ENCODE peak calls at places on chromosomes 13 and 19, in seven cellular contexts. N is breast epithelium, U is vagina, Z is endothelial cell of umbilical vein, T is SK-N-MC, Y is stomach, H is H1. L is an unnamed sample.

GRCh38 chr13:36919833-36920611 is at the start of gene SMAD9:
- DNase-seq in N (peak), U (no peak), Z (peak), T (no peak), Y (peak), H (peak), L (peak)

GRCh38 chr13:83618966-83619365 is 263.3 kb downstream of the SLITRK1 start:
- DNase-seq in N (no peak), U (no peak), Z (no peak), T (no peak), Y (no peak), H (no peak), L (no peak)

GRCh38 chr19:55362174-55362989 is 678 bp downstream of the GARIN5B start:
- DNase-seq in N (no peak), U (no peak), Z (no peak), T (no peak), Y (no peak), H (no peak), L (no peak)

GRCh38 chr19:46629546-46630025 is 4.7 kb upstream of the PTGIR start:
- DNase-seq in N (no peak), U (no peak), Z (peak), T (no peak), Y (peak), H (no peak), L (no peak)

GRCh38 chr13:36029171-36029570 is 102.0 kb downstream of the DCLK1 start:
- DNase-seq in N (no peak), U (no peak), Z (no peak), T (no peak), Y (no peak), H (no peak), L (no peak)

GRCh38 chr19:49488863-49489537 is 1.6 kb downstream of the RPL13A start:
- DNase-seq in N (no peak), U (no peak), Z (no peak), T (no peak), Y (no peak), H (no peak), L (no peak)

GRCh38 chr19:7679017-7679720 is 1.5 kb upstream of the TRAPPC5 start:
- DNase-seq in N (no peak), U (no peak), Z (no peak), T (no peak), Y (no peak), H (no peak), L (peak)

GRCh38 chr13:23458972-23459371 is 25.5 kb upstream of the SACS start:
- DNase-seq in N (no peak), U (no peak), Z (no peak), T (no peak), Y (no peak), H (no peak), L (no peak)

GRCh38 chr19:17841810-17842662 is 5.7 kb downstream of the JAK3 start:
- DNase-seq in N (peak), U (no peak), Z (peak), T (peak), Y (peak), H (peak), L (peak)

GRCh38 chr19:29671393-29672076 is 6.3 kb downstream of the PLEKHF1 start:
- DNase-seq in N (peak), U (no peak), Z (peak), T (no peak), Y (peak), H (no peak), L (peak)

GRCh38 chr13:61148691-61149332 is 266.8 kb downstream of the PCDH20 start:
- DNase-seq in N (no peak), U (no peak), Z (no peak), T (no peak), Y (no peak), H (no peak), L (no peak)

GRCh38 chr13:75481176-75482069 is 546 bp downstream of the TBC1D4 start:
- DNase-seq in N (no peak), U (no peak), Z (peak), T (no peak), Y (peak), H (peak), L (peak)

GRCh38 chr19:18274776-18275356 is 614 bp upstream of the IQCN start:
- DNase-seq in N (peak), U (no peak), Z (peak), T (no peak), Y (peak), H (no peak), L (peak)

GRCh38 chr19:19285723-19286122 is 12.6 kb upstream of the TM6SF2 start:
- DNase-seq in N (no peak), U (no peak), Z (no peak), T (no peak), Y (no peak), H (no peak), L (no peak)

GRCh38 chr19:14507704-14508246 is 10.4 kb downstream of the DNAJB1 start:
- DNase-seq in N (no peak), U (no peak), Z (peak), T (no peak), Y (no peak), H (no peak), L (no peak)

GRCh38 chr13:77918391-77919261 is at the start of gene EDNRB:
- DNase-seq in N (no peak), U (no peak), Z (peak), T (no peak), Y (peak), H (peak), L (peak)

GRCh38 chr19:15129856-15130580 is 22.8 kb downstream of the SYDE1 start:
- DNase-seq in N (peak), U (no peak), Z (no peak), T (no peak), Y (no peak), H (no peak), L (no peak)

GRCh38 chr19:19170053-19170945 is at the start of gene MEF2B:
- DNase-seq in N (peak), U (no peak), Z (peak), T (no peak), Y (peak), H (peak), L (peak)

GRCh38 chr19:19171821-19172532 is 1.9 kb upstream of the MEF2B start:
- DNase-seq in N (no peak), U (no peak), Z (no peak), T (no peak), Y (no peak), H (no peak), L (no peak)

GRCh38 chr13:92842145-92842544 is 384.5 kb upstream of the GPC6 start:
- DNase-seq in N (no peak), U (no peak), Z (no peak), T (no peak), Y (no peak), H (no peak), L (no peak)

GRCh38 chr13:94329754-94330551 is 149.5 kb downstream of the DCT start:
- DNase-seq in N (no peak), U (peak), Z (peak), T (peak), Y (no peak), H (no peak), L (no peak)

GRCh38 chr13:43185206-43185605 is 161.8 kb downstream of the DNAJC15 start:
- DNase-seq in N (no peak), U (no peak), Z (no peak), T (no peak), Y (no peak), H (no peak), L (no peak)

GRCh38 chr13:102643656-102644055 is 46.9 kb downstream of the TPP2 start:
- DNase-seq in N (no peak), U (no peak), Z (no peak), T (no peak), Y (no peak), H (no peak), L (no peak)

GRCh38 chr13:71242191-71242590 is 624.8 kb downstream of the DACH1 start:
- DNase-seq in N (no peak), U (no peak), Z (peak), T (no peak), Y (no peak), H (no peak), L (no peak)

GRCh38 chr13:107458269-107458668 is 757.1 kb downstream of the LIG4 start:
- DNase-seq in N (no peak), U (no peak), Z (no peak), T (no peak), Y (no peak), H (no peak), L (no peak)

GRCh38 chr13:77016888-77017623 is 9.9 kb downstream of the FBXL3 start:
- DNase-seq in N (no peak), U (no peak), Z (no peak), T (no peak), Y (no peak), H (no peak), L (no peak)

GRCh38 chr19:55352040-55352439 is 2.5 kb downstream of the COX6B2 start:
- DNase-seq in N (no peak), U (no peak), Z (no peak), T (no peak), Y (no peak), H (no peak), L (no peak)

GRCh38 chr19:13082192-13083007 is 20.3 kb downstream of the LYL1 start:
- DNase-seq in N (no peak), U (no peak), Z (peak), T (no peak), Y (no peak), H (no peak), L (no peak)

GRCh38 chr13:25977216-25977615 is 74.6 kb downstream of the SHISA2 start:
- DNase-seq in N (no peak), U (no peak), Z (peak), T (no peak), Y (no peak), H (peak), L (no peak)

GRCh38 chr13:90839061-90839460 is 508.4 kb upstream of the MIR17HG start:
- DNase-seq in N (no peak), U (no peak), Z (no peak), T (no peak), Y (no peak), H (no peak), L (no peak)

GRCh38 chr13:49303533-49304252 is 56.0 kb downstream of the CDADC1 start:
- DNase-seq in N (peak), U (peak), Z (peak), T (no peak), Y (peak), H (no peak), L (no peak)

GRCh38 chr19:14146789-14147216 is 10.4 kb upstream of the ASF1B start:
- DNase-seq in N (peak), U (no peak), Z (no peak), T (no peak), Y (no peak), H (no peak), L (no peak)

GRCh38 chr19:18208098-18208951 is 4.5 kb upstream of the RAB3A start:
- DNase-seq in N (no peak), U (no peak), Z (peak), T (no peak), Y (no peak), H (peak), L (peak)

GRCh38 chr13:22517544-22517943 is 663.2 kb upstream of the SGCG start:
- DNase-seq in N (no peak), U (no peak), Z (no peak), T (no peak), Y (no peak), H (no peak), L (no peak)

GRCh38 chr19:788821-789472 is 8.3 kb upstream of the PTBP1 start:
- DNase-seq in N (no peak), U (no peak), Z (no peak), T (no peak), Y (no peak), H (peak), L (no peak)

GRCh38 chr19:35153701-35154534 is 617 bp upstream of the FXYD5 start:
- DNase-seq in N (no peak), U (no peak), Z (peak), T (no peak), Y (peak), H (peak), L (peak)
- TF ChIP-seq POLR2AphosphoS5 in N (no peak), U (no peak), Z (no peak), T (no peak), Y (no peak), H (no peak), L (no peak)

GRCh38 chr13:20823071-20823470 is 49.3 kb upstream of the EEF1AKMT1 start:
- DNase-seq in N (no peak), U (no peak), Z (no peak), T (no peak), Y (no peak), H (no peak), L (no peak)

GRCh38 chr13:20826301-20826700 is 52.5 kb upstream of the EEF1AKMT1 start:
- DNase-seq in N (no peak), U (no peak), Z (no peak), T (no peak), Y (no peak), H (no peak), L (no peak)

GRCh38 chr13:20826810-20827560 is 53.2 kb upstream of the EEF1AKMT1 start:
- DNase-seq in N (no peak), U (no peak), Z (no peak), T (no peak), Y (no peak), H (no peak), L (no peak)

GRCh38 chr13:20825476-20825875 is 51.7 kb upstream of the EEF1AKMT1 start:
- DNase-seq in N (no peak), U (no peak), Z (peak), T (no peak), Y (no peak), H (no peak), L (no peak)

DNA sequence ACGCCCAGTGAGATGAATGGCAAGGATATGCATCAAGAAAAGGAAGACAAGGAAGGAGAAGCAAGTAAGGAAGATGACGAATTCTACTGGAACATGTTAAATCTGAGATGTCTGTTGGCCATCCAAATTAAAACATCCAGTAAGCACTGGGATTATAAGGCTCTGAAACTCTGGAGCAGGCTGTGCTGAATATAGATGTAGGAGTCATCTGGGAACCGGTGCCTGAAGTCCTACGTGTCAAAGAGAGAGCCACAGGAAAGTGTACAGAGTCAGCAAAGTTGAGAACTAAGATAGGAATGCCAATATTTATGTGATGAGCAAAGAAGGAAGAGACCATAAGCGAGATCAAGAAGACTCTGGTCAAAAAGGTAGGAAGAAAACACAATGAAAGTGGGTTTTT is 51.0 kb upstream of the EEF1AKMT1 start:
- DNase-seq in N (no peak), U (no peak), Z (no peak), T (no peak), Y (no peak), H (no peak), L (no peak)
- TF ChIP-seq POLR2AphosphoS5 in N (no peak), U (no peak), Z (no peak), T (no peak), Y (peak), H (no peak), L (no peak)

GRCh38 chr13:113324336-113324882 is 27.4 kb downstream of the LAMP1 start:
- DNase-seq in N (no peak), U (no peak), Z (no peak), T (no peak), Y (no peak), H (no peak), L (no peak)
- TF ChIP-seq POLR2AphosphoS5 in N (no peak), U (no peak), Z (no peak), T (no peak), Y (no peak), H (peak), L (no peak)

GRCh38 chr19:30890033-30890432 is 459.2 kb downstream of the TSHZ3 start:
- DNase-seq in N (no peak), U (no peak), Z (no peak), T (no peak), Y (no peak), H (no peak), L (no peak)
- TF ChIP-seq POLR2AphosphoS5 in N (no peak), U (no peak), Z (no peak), T (no peak), Y (no peak), H (no peak), L (no peak)

GRCh38 chr19:2462635-2463421 is 6.1 kb upstream of the LMNB2 start:
- DNase-seq in N (peak), U (no peak), Z (peak), T (peak), Y (peak), H (peak), L (peak)
- TF ChIP-seq POLR2AphosphoS5 in N (peak), U (peak), Z (peak), T (peak), Y (peak), H (no peak), L (no peak)

GRCh38 chr19:27905074-27905473 is 1307.9 kb downstream of the UQCRFS1 start:
- DNase-seq in N (no peak), U (no peak), Z (no peak), T (no peak), Y (no peak), H (no peak), L (no peak)

GRCh38 chr19:27911122-27911898 is 1301.6 kb downstream of the UQCRFS1 start:
- DNase-seq in N (no peak), U (no peak), Z (no peak), T (no peak), Y (no peak), H (no peak), L (no peak)

GRCh38 chr19:27906081-27906480 is 1306.9 kb downstream of the UQCRFS1 start:
- DNase-seq in N (peak), U (no peak), Z (no peak), T (no peak), Y (no peak), H (no peak), L (no peak)

GRCh38 chr19:27909861-27910260 is 1303.1 kb downstream of the UQCRFS1 start:
- DNase-seq in N (no peak), U (no peak), Z (no peak), T (no peak), Y (no peak), H (no peak), L (no peak)

DNA sequence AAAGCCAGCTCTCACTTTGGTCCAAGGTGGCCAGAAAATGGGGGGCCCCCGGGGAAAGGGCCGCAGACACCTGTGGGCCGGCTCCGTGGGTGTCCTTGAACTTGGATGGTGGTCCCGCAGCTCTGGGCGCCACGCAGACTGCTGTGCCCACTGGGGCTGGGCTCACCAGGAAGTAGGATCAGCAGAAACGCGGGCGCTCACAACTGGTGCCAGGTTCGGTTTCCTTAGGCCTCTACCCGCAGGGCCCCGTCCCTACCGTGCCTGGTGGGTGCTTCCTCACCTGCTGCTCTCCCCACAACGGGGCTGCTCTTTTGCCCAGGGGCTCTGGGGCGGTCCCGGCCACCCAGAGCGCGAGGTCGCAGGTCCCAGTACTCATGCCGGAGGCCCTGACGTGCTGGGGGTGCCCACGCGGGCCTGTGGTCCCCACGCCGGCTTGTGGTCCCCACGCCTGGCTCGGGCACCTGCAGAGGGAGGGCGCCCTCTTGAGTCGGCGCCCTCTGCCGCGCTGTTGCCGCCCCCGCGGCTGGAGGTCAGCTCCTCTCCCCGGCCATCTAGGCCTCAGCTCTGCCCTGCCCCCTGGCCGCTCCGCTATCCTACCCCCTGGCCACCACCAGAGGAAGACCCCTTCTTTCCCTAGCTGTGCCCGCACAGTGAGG is 1303.6 kb downstream of the UQCRFS1 start:
- DNase-seq in N (no peak), U (no peak), Z (no peak), T (no peak), Y (no peak), H (no peak), L (no peak)
- TF ChIP-seq POLR2AphosphoS5 in N (no peak), U (no peak), Z (no peak), T (no peak), Y (no peak), H (no peak), L (no peak)

DNA sequence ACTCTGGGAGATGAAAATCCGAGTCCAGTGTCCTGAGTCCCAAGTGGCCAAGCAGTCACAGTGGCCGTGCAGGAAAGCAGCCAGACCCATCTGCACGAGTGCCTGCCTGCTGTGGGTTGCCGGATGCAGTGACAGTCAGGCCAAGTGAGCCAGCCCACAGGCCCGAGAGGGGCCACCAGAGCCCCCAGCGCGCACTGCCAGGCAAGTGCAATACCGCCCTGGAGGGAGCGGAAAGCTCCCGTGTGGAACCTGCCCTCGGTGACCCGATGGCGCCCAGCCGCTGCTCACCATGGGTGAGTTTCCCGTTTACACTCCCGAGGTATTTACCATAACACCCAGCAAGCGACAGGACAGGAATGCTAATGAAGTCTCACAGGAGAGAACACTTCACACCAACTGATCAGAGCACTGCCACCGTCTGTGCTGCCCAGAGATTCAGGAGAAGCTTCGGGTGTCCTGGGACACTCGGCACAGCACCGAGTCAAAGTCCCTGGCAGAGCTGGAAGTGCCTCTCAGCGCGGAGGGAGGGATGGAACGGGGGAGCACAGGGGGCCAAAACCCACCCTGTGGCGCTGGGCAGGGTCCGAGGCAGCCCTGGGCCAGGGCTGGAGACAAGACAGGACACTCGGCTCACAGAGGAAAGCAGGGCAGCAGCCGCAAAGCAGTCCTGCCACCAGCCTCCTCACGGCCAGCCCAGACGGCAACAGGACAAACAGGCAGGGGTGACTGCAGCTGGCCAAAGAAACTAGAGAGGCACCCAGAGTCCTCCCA is 21.3 kb upstream of the TINCR start:
- DNase-seq in N (no peak), U (no peak), Z (no peak), T (no peak), Y (no peak), H (no peak), L (no peak)
- TF ChIP-seq POLR2AphosphoS5 in N (no peak), U (no peak), Z (no peak), T (no peak), Y (no peak), H (no peak), L (no peak)

GRCh38 chr19:3979289-3979673 is 6.0 kb downstream of the EEF2 start:
- DNase-seq in N (peak), U (no peak), Z (no peak), T (no peak), Y (no peak), H (peak), L (no peak)

GRCh38 chr19:3978145-3978544 is 7.1 kb downstream of the EEF2 start:
- DNase-seq in N (no peak), U (no peak), Z (no peak), T (no peak), Y (no peak), H (no peak), L (no peak)

GRCh38 chr19:3976495-3977241 is 5.8 kb upstream of the DAPK3 start:
- DNase-seq in N (peak), U (no peak), Z (no peak), T (no peak), Y (no peak), H (peak), L (no peak)

GRCh38 chr19:3975637-3976087 is 4.8 kb upstream of the DAPK3 start:
- DNase-seq in N (no peak), U (no peak), Z (no peak), T (no peak), Y (no peak), H (peak), L (no peak)

GRCh38 chr19:3977242-3978143 is 6.6 kb upstream of the DAPK3 start:
- DNase-seq in N (peak), U (no peak), Z (no peak), T (no peak), Y (no peak), H (peak), L (no peak)
- TF ChIP-seq POLR2AphosphoS5 in N (no peak), U (no peak), Z (no peak), T (no peak), Y (peak), H (peak), L (no peak)